ENCODE peak calls at places on chromosomes 1 and 21, in nine cellular contexts. One of them, this sample, is unnamed.

GRCh38 chr1:44602675-44603610 is 71.3 kb downstream of the TMEM53 start:
- DNase-seq in mucosa of descending colon: no peak
- DNase-seq in occipital lobe: no peak
- DNase-seq in H7: no peak
- DNase-seq in GM13976: no peak
- DNase-seq in GM23248: no peak
- DNase-seq in C1 segment of cervical spinal cord: no peak
- DNase-seq in cardiac muscle cell: no peak
- DNase-seq in Right ventricle myocardium inferior: no peak
- DNase-seq in this sample: no peak

GRCh38 chr1:55893155-55893554 is 678.0 kb upstream of the USP24 start:
- DNase-seq in mucosa of descending colon: no peak
- DNase-seq in occipital lobe: no peak
- DNase-seq in H7: peak
- DNase-seq in GM13976: no peak
- DNase-seq in GM23248: peak
- DNase-seq in C1 segment of cervical spinal cord: no peak
- DNase-seq in cardiac muscle cell: peak
- DNase-seq in Right ventricle myocardium inferior: no peak
- DNase-seq in this sample: no peak

GRCh38 chr1:189693140-189693539 is 784.5 kb downstream of the BRINP3 start:
- DNase-seq in mucosa of descending colon: no peak
- DNase-seq in occipital lobe: no peak
- DNase-seq in H7: no peak
- DNase-seq in GM13976: no peak
- DNase-seq in GM23248: no peak
- DNase-seq in C1 segment of cervical spinal cord: no peak
- DNase-seq in cardiac muscle cell: peak
- DNase-seq in Right ventricle myocardium inferior: no peak
- DNase-seq in this sample: no peak

GRCh38 chr1:109782927-109783326 is 19.2 kb upstream of the EPS8L3 start:
- DNase-seq in mucosa of descending colon: peak
- DNase-seq in occipital lobe: no peak
- DNase-seq in H7: no peak
- DNase-seq in GM13976: no peak
- DNase-seq in GM23248: no peak
- DNase-seq in C1 segment of cervical spinal cord: no peak
- DNase-seq in cardiac muscle cell: no peak
- DNase-seq in Right ventricle myocardium inferior: no peak
- DNase-seq in this sample: no peak

GRCh38 chr1:8353386-8353785 is 35.5 kb downstream of the SLC45A1 start:
- DNase-seq in mucosa of descending colon: no peak
- DNase-seq in occipital lobe: no peak
- DNase-seq in H7: no peak
- DNase-seq in GM13976: no peak
- DNase-seq in GM23248: no peak
- DNase-seq in C1 segment of cervical spinal cord: no peak
- DNase-seq in cardiac muscle cell: no peak
- DNase-seq in Right ventricle myocardium inferior: no peak
- DNase-seq in this sample: no peak

GRCh38 chr1:24978383-24979032 is 48.4 kb upstream of the RUNX3 start:
- DNase-seq in mucosa of descending colon: peak
- DNase-seq in occipital lobe: no peak
- DNase-seq in H7: no peak
- DNase-seq in GM13976: no peak
- DNase-seq in GM23248: no peak
- DNase-seq in C1 segment of cervical spinal cord: no peak
- DNase-seq in cardiac muscle cell: no peak
- DNase-seq in Right ventricle myocardium inferior: no peak
- DNase-seq in this sample: no peak

GRCh38 chr1:226825037-226825745 is 45.2 kb upstream of the PSEN2 start:
- DNase-seq in mucosa of descending colon: no peak
- DNase-seq in occipital lobe: peak
- DNase-seq in H7: no peak
- DNase-seq in GM13976: no peak
- DNase-seq in GM23248: no peak
- DNase-seq in C1 segment of cervical spinal cord: no peak
- DNase-seq in cardiac muscle cell: no peak
- DNase-seq in Right ventricle myocardium inferior: no peak
- DNase-seq in this sample: peak

GRCh38 chr1:9149837-9150581 is 21.1 kb upstream of the GPR157 start:
- DNase-seq in mucosa of descending colon: no peak
- DNase-seq in occipital lobe: no peak
- DNase-seq in H7: peak
- DNase-seq in GM13976: no peak
- DNase-seq in GM23248: no peak
- DNase-seq in C1 segment of cervical spinal cord: no peak
- DNase-seq in cardiac muscle cell: no peak
- DNase-seq in Right ventricle myocardium inferior: peak
- DNase-seq in this sample: no peak

GRCh38 chr1:184810735-184811316 is 56.2 kb upstream of the EDEM3 start:
- DNase-seq in mucosa of descending colon: no peak
- DNase-seq in occipital lobe: no peak
- DNase-seq in H7: no peak
- DNase-seq in GM13976: no peak
- DNase-seq in GM23248: peak
- DNase-seq in C1 segment of cervical spinal cord: no peak
- DNase-seq in cardiac muscle cell: peak
- DNase-seq in Right ventricle myocardium inferior: no peak
- DNase-seq in this sample: no peak

GRCh38 chr1:23200885-23201284 is 16.4 kb downstream of the HTR1D start:
- DNase-seq in mucosa of descending colon: no peak
- DNase-seq in occipital lobe: no peak
- DNase-seq in H7: no peak
- DNase-seq in GM13976: no peak
- DNase-seq in GM23248: no peak
- DNase-seq in C1 segment of cervical spinal cord: no peak
- DNase-seq in cardiac muscle cell: no peak
- DNase-seq in Right ventricle myocardium inferior: no peak
- DNase-seq in this sample: no peak

GRCh38 chr21:38267991-38268858 is 11.4 kb downstream of the KCNJ15 start:
- DNase-seq in mucosa of descending colon: no peak
- DNase-seq in occipital lobe: no peak
- DNase-seq in H7: no peak
- DNase-seq in GM13976: peak
- DNase-seq in GM23248: peak
- DNase-seq in C1 segment of cervical spinal cord: no peak
- DNase-seq in cardiac muscle cell: no peak
- DNase-seq in Right ventricle myocardium inferior: no peak
- DNase-seq in this sample: no peak

GRCh38 chr21:35940074-35940927 is 120.0 kb downstream of the SETD4 start:
- DNase-seq in mucosa of descending colon: no peak
- DNase-seq in occipital lobe: peak
- DNase-seq in H7: peak
- DNase-seq in GM13976: peak
- DNase-seq in GM23248: peak
- DNase-seq in C1 segment of cervical spinal cord: no peak
- DNase-seq in cardiac muscle cell: peak
- DNase-seq in Right ventricle myocardium inferior: no peak
- DNase-seq in this sample: no peak

GRCh38 chr1:62385923-62386322 is 50.9 kb upstream of the USP1 start:
- DNase-seq in mucosa of descending colon: no peak
- DNase-seq in occipital lobe: no peak
- DNase-seq in H7: no peak
- DNase-seq in GM13976: no peak
- DNase-seq in GM23248: no peak
- DNase-seq in C1 segment of cervical spinal cord: no peak
- DNase-seq in cardiac muscle cell: no peak
- DNase-seq in Right ventricle myocardium inferior: no peak
- DNase-seq in this sample: no peak

This sample was measured in caudate nucleus.